ENCODE peak calls at places on chromosomes 2 and 18, in eight cellular contexts. V is lower lobe of right lung; R is GM20000; A is CD8-positive, alpha-beta T cell; C is Peyer's patch; U is ovary; B is pancreas; H is endothelial cell. J is an unnamed sample.

GRCh38 chr2:120712180-120712678 is 23.4 kb upstream of the GLI2 start:
- DNase-seq in B (no peak), A (no peak), R (no peak), H (no peak), U (no peak), V (no peak), C (no peak), J (no peak)

GRCh38 chr18:3453540-3454364 is 3.8 kb downstream of the TGIF1 start:
- DNase-seq in B (no peak), V (peak; percentile 51), A (peak; percentile 28), H (peak; percentile 27), U (peak; percentile 62), C (peak; percentile 70), R (peak; percentile 25), J (no peak)

GRCh38 chr18:48872234-48873145 is 78.3 kb downstream of the SMAD7 start:
- DNase-seq in R (no peak), U (no peak), H (no peak), V (no peak), B (peak; percentile 41), A (no peak), C (no peak), J (no peak)

GRCh38 chr2:12727085-12727484 is 10.3 kb downstream of the TRIB2 start:
- DNase-seq in A (no peak), C (no peak), V (no peak), R (no peak), B (no peak), H (no peak), U (no peak), J (no peak)

GRCh38 chr2:21924640-21925285 is 801.0 kb downstream of the TDRD15 start:
- DNase-seq in H (no peak), A (no peak), U (no peak), B (no peak), V (no peak), C (no peak), R (peak; percentile 4), J (no peak)

GRCh38 chr2:122863516-122863915 is 1108.1 kb downstream of the TSN start:
- DNase-seq in C (no peak), V (no peak), A (no peak), R (peak; percentile 39), H (no peak), B (no peak), U (no peak), J (no peak)

GRCh38 chr18:67771271-67771670 is 254.8 kb upstream of the DSEL start:
- DNase-seq in U (no peak), C (no peak), B (no peak), R (no peak), A (no peak), V (no peak), H (no peak), J (no peak)

GRCh38 chr2:42224422-42225067 is 55.4 kb downstream of the EML4 start:
- DNase-seq in A (no peak), C (no peak), V (no peak), R (no peak), U (no peak), B (no peak), H (no peak), J (no peak)

GRCh38 chr2:7801212-7801611 is 880.6 kb upstream of the ID2 start:
- DNase-seq in V (no peak), U (no peak), C (no peak), B (no peak), H (no peak), R (no peak), A (no peak), J (no peak)

GRCh38 chr2:20728114-20728758 is 61.3 kb downstream of the GDF7 start:
- DNase-seq in B (no peak), C (no peak), R (no peak), V (no peak), U (peak; percentile 15), A (no peak), H (peak; percentile 14), J (no peak)

GRCh38 chr2:150601280-150602038 is 114.0 kb upstream of the RND3 start:
- DNase-seq in C (no peak), A (no peak), V (no peak), R (no peak), B (no peak), H (no peak), U (no peak), J (no peak)

GRCh38 chr2:135960598-135961551 is 24.6 kb downstream of the DARS1 start:
- DNase-seq in C (no peak), U (no peak), H (peak; percentile 10), R (no peak), V (no peak), A (no peak), B (no peak), J (no peak)

GRCh38 chr2:24813645-24814257 is 20.5 kb downstream of the CENPO start:
- DNase-seq in B (no peak), R (no peak), U (no peak), C (no peak), V (no peak), A (no peak), H (no peak), J (no peak)

GRCh38 chr2:9758741-9759140 is 84.5 kb upstream of the TAF1B start:
- DNase-seq in H (no peak), A (no peak), R (no peak), U (no peak), V (no peak), B (no peak), C (no peak), J (no peak)

GRCh38 chr2:152405206-152406118 is 70.5 kb downstream of the FMNL2 start:
- DNase-seq in C (no peak), H (peak; percentile 10), A (no peak), B (no peak), R (no peak), U (no peak), V (no peak), J (no peak)

GRCh38 chr2:189481071-189481470 is 39.8 kb downstream of the WDR75 start:
- DNase-seq in R (no peak), B (no peak), V (no peak), H (no peak), C (no peak), U (no peak), A (no peak), J (no peak)

DNA sequence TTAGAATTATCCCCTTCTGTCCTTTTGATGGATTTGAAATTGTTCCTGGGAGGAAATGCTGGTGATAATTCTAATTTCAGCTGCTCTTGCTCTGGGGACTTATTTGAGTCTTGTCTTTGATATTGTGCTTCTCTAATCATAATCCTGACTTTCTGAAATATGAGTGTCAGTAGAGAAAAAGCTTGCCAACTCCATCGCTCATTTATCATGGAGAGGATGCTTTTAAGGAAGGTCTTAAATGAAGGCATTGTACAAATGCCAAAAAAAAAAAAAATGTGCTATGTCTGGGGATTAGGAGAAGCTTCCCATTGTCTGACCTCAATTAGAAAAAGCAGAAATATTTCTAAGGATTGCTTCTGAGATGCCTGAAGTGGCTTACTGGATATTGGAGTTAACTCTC is 159.6 kb downstream of the NYAP2 start:
- DNase-seq in V (no peak), B (no peak), C (no peak), A (no peak), R (no peak), H (no peak), U (no peak), J (no peak)
- TF ChIP-seq CTCF in V (no peak), B (no peak), C (no peak), A (no peak), R (no peak), H (no peak), U (no peak), J (no peak)

GRCh38 chr2:32356735-32357544 is at the start of gene BIRC6:
- DNase-seq in U (peak; percentile 96), C (peak; percentile 99), B (peak; percentile 98), R (peak; percentile 99), A (peak; percentile 91), V (peak; percentile 99), H (peak; percentile 98), J (peak; percentile 90)
- TF ChIP-seq CTCF in U (no peak), C (peak; percentile 23), B (no peak), R (no peak), A (no peak), V (no peak), H (no peak), J (no peak)

DNA sequence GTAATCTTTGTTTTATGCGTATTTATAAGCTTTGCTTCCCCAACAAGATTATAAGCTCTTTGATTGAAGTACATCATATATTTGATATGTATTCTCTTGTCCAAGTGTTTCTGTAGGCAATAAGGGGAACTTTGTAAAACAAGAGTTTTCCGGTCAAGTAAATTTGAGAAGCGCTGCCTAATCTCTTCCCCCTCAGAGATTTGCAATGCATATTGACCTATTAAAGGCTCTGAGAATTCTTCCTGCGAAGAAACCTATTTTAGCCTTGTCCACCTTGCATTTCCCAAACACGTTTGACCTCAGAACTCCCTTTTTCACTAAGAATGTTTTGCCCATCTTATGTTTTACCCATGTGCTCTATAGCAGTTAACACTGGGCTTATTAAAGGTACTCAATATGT is 26.9 kb upstream of the CASP10 start:
- DNase-seq in B (no peak), R (no peak), H (no peak), A (no peak), U (no peak), C (no peak), V (no peak), J (no peak)
- TF ChIP-seq CTCF in B (no peak), R (no peak), H (no peak), A (no peak), U (no peak), C (no peak), V (no peak), J (no peak)

GRCh38 chr2:45212953-45213635 is 203.8 kb upstream of the SIX2 start:
- DNase-seq in H (no peak), U (no peak), C (no peak), B (no peak), R (no peak), V (no peak), A (no peak), J (no peak)

GRCh38 chr2:45205985-45206384 is 196.7 kb upstream of the SIX2 start:
- DNase-seq in R (no peak), V (no peak), A (no peak), U (no peak), C (no peak), B (no peak), H (no peak), J (no peak)

GRCh38 chr2:45214550-45214949 is 205.3 kb upstream of the SIX2 start:
- DNase-seq in U (no peak), A (no peak), C (no peak), R (no peak), B (no peak), H (no peak), V (no peak), J (no peak)

GRCh38 chr2:45207105-45207504 is 197.9 kb upstream of the SIX2 start:
- DNase-seq in U (no peak), V (no peak), H (no peak), C (no peak), B (no peak), A (no peak), R (no peak), J (no peak)

DNA sequence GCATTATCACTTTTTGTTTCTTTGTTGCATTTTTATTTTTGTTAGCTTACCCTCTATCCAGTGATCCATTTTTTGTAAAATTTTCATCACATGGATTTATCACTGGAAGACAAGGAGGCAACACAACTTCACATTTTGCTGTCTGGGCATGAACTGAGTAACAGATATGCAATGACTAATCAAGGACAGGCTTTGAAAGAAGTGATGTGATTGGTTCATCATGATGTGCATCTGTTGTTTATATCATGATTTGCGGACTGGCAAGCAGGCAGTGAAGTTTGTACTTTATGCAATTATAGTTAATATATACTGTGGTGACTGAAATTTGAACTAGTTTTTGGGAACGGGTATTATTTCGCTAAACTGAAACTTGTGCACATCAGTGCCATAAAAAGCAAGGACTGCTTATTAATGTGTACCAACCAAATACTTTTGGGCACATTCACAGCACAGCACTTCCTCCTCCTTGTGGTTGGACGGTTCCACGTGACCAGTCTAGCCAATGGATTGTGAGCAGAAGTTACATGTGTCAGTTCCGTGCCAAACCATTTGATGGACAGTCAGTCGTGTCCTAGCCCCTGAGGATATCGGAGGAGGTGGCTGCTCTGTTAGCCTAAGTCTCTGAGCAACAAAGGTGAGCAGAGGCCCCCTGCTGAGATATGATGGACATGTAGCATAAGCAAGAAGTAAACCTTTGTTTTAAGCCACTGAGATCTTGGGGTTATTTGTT is 201.4 kb upstream of the SIX2 start:
- DNase-seq in A (no peak), R (no peak), C (no peak), H (no peak), V (no peak), B (no peak), U (no peak), J (no peak)
- TF ChIP-seq CTCF in A (no peak), R (no peak), C (no peak), H (no peak), V (no peak), B (no peak), U (no peak), J (no peak)